ENCODE peak calls at places on chromosomes 6 and 20, in four cellular contexts. R, W, Z and H are unnamed samples.

GRCh38 chr20:20199338-20200160 is 147.2 kb downstream of the CFAP61 start:
- DNase-seq in W (no peak), R (no peak), Z (peak), H (no peak)

GRCh38 chr20:62918137-62918536 is 8.2 kb downstream of the DIDO1 start:
- DNase-seq in Z (no peak), R (no peak), W (no peak), H (no peak)

GRCh38 chr20:57008217-57008616 is 258.2 kb downstream of the BMP7 start:
- DNase-seq in Z (no peak), R (no peak), W (no peak), H (no peak)

GRCh38 chr20:21640556-21640955 is 64.9 kb upstream of the PAX1 start:
- DNase-seq in W (no peak), Z (peak), R (no peak), H (peak)

GRCh38 chr6:121523628-121524027 is 88.2 kb downstream of the GJA1 start:
- DNase-seq in Z (peak), W (no peak), R (no peak), H (no peak)

GRCh38 chr6:149130093-149130872 is 187.2 kb upstream of the TAB2 start:
- DNase-seq in W (no peak), R (no peak), Z (no peak), H (no peak)

GRCh38 chr6:36829919-36830544 is 9.2 kb downstream of the CPNE5 start:
- DNase-seq in R (no peak), Z (no peak), W (no peak), H (no peak)

GRCh38 chr20:60583741-60584140 is 625.5 kb downstream of the CDH26 start:
- DNase-seq in W (no peak), R (no peak), Z (no peak), H (no peak)

GRCh38 chr6:160520043-160520904 is 143.8 kb downstream of the LPA start:
- DNase-seq in R (peak), Z (peak), W (peak), H (peak)

GRCh38 chr20:40497781-40498691 is 191.0 kb downstream of the MAFB start:
- DNase-seq in W (no peak), R (no peak), Z (no peak), H (no peak)

GRCh38 chr6:148426317-148426977 is 83.8 kb downstream of the SASH1 start:
- DNase-seq in Z (no peak), W (no peak), R (no peak), H (no peak)

GRCh38 chr20:58610071-58610800 is 40.8 kb upstream of the STX16 start:
- DNase-seq in Z (no peak), W (no peak), R (no peak), H (no peak)

GRCh38 chr6:5996701-5997419 is 9.9 kb downstream of the NRN1 start:
- DNase-seq in Z (peak), W (no peak), R (no peak), H (no peak)

GRCh38 chr6:84967389-84967788 is 203.0 kb upstream of the TBX18 start:
- DNase-seq in Z (peak), R (no peak), W (no peak), H (no peak)

GRCh38 chr6:36387440-36388303 is at the start of gene ETV7:
- DNase-seq in W (peak), R (peak), Z (no peak), H (no peak)

GRCh38 chr6:160379464-160379863 is 31.3 kb downstream of the SLC22A3 start:
- DNase-seq in R (no peak), Z (no peak), W (no peak), H (no peak)

GRCh38 chr20:37378785-37379598 is 33.1 kb downstream of the SRC start:
- DNase-seq in W (no peak), R (no peak), Z (peak), H (no peak)

GRCh38 chr6:10190042-10190441 is 224.8 kb downstream of the TFAP2A start:
- DNase-seq in R (no peak), W (no peak), Z (peak), H (no peak)

GRCh38 chr6:131400054-131400781 is 172.8 kb upstream of the ARG1 start:
- DNase-seq in R (no peak), Z (peak), W (no peak), H (no peak)

GRCh38 chr6:79808846-79809245 is 138.5 kb downstream of the ELOVL4 start:
- DNase-seq in W (no peak), Z (no peak), R (no peak), H (no peak)

GRCh38 chr20:34475979-34476736 is 40.1 kb upstream of the DYNLRB1 start:
- DNase-seq in R (peak), Z (no peak), W (no peak), H (no peak)

GRCh38 chr20:39851459-39851858 is 837.6 kb downstream of the MAFB start:
- DNase-seq in R (no peak), Z (no peak), W (no peak), H (no peak)

GRCh38 chr6:147154454-147154853 is 49.8 kb upstream of the STXBP5 start:
- DNase-seq in R (no peak), Z (no peak), W (no peak), H (no peak)

GRCh38 chr6:82040405-82041221 is 206.9 kb downstream of the IBTK start:
- DNase-seq in Z (peak), R (no peak), W (no peak), H (peak)

GRCh38 chr6:146871613-146872465 is 273.1 kb downstream of the ADGB start:
- DNase-seq in W (no peak), Z (no peak), R (no peak), H (no peak)

GRCh38 chr6:14549319-14549770 is 431.8 kb downstream of the CD83 start:
- DNase-seq in W (no peak), Z (no peak), R (no peak), H (no peak)

GRCh38 chr6:37565267-37566208 is 65.8 kb upstream of the CCDC167 start:
- DNase-seq in Z (peak), W (no peak), R (no peak), H (peak)

GRCh38 chr20:62298577-62299249 is 4.1 kb upstream of the ADRM1 start:
- DNase-seq in Z (no peak), R (no peak), W (no peak), H (no peak)

GRCh38 chr20:62161347-62161746 is 17.8 kb downstream of the SS18L1 start:
- DNase-seq in Z (no peak), R (no peak), W (no peak), H (no peak)

GRCh38 chr6:54053893-54054391 is 57.3 kb upstream of the MLIP start:
- DNase-seq in R (no peak), Z (peak), W (no peak), H (no peak)

GRCh38 chr6:29663300-29664039 is 6.6 kb downstream of the MOG start:
- DNase-seq in W (no peak), R (no peak), Z (peak), H (no peak)

GRCh38 chr6:170173416-170173990 is 117.4 kb downstream of the DLL1 start:
- DNase-seq in R (no peak), W (no peak), Z (no peak), H (no peak)

GRCh38 chr20:49034070-49034732 is 11.9 kb upstream of the CSE1L start:
- DNase-seq in W (no peak), R (no peak), Z (no peak), H (no peak)

GRCh38 chr20:64121586-64121985 is 14.2 kb upstream of the NPBWR2 start:
- DNase-seq in Z (no peak), R (peak), W (no peak), H (no peak)

GRCh38 chr20:33561981-33562601 is 72.2 kb downstream of the CBFA2T2 start:
- DNase-seq in W (no peak), Z (peak), R (no peak), H (no peak)

GRCh38 chr20:40276291-40276690 is 412.7 kb downstream of the MAFB start:
- DNase-seq in W (no peak), R (no peak), Z (no peak), H (no peak)

GRCh38 chr6:44508646-44509045 is 121.1 kb downstream of the CDC5L start:
- DNase-seq in R (no peak), Z (no peak), W (no peak), H (no peak)

GRCh38 chr20:45953672-45954071 is 18.3 kb downstream of the ZNF335 start:
- DNase-seq in R (no peak), W (no peak), Z (no peak), H (no peak)

GRCh38 chr6:161850572-161850971 is 576.7 kb upstream of the AGPAT4 start:
- DNase-seq in W (no peak), Z (peak), R (no peak), H (no peak)